ENCODE peak calls at places on chromosome 2, in seven cellular contexts. One of them, this sample, is unnamed.

GRCh38 chr2:119440873-119441272 is 9.2 kb downstream of the TMEM37 start:
- DNase-seq in HTR-8/SVneo: no peak
- DNase-seq in naive thymus-derived CD8-positive, alpha-beta T cell: no peak
- DNase-seq in AG04449: no peak
- DNase-seq in mesendoderm: no peak
- DNase-seq in kidney: no peak
- DNase-seq in WTC11: no peak
- DNase-seq in this sample: no peak

GRCh38 chr2:106885326-106885725 is 641 bp downstream of the ST6GAL2 start:
- DNase-seq in mesendoderm: peak
- DNase-seq in naive thymus-derived CD8-positive, alpha-beta T cell: no peak
- DNase-seq in AG04449: no peak
- DNase-seq in kidney: no peak
- DNase-seq in WTC11: no peak
- DNase-seq in HTR-8/SVneo: no peak
- DNase-seq in this sample: no peak

GRCh38 chr2:147525724-147526489 is 318.9 kb upstream of the ACVR2A start:
- DNase-seq in WTC11: no peak
- DNase-seq in HTR-8/SVneo: no peak
- DNase-seq in AG04449: no peak
- DNase-seq in kidney: no peak
- DNase-seq in mesendoderm: no peak
- DNase-seq in naive thymus-derived CD8-positive, alpha-beta T cell: no peak
- DNase-seq in this sample: no peak

GRCh38 chr2:9103663-9104277 is 100.3 kb upstream of the MBOAT2 start:
- DNase-seq in WTC11: no peak
- DNase-seq in mesendoderm: peak
- DNase-seq in naive thymus-derived CD8-positive, alpha-beta T cell: no peak
- DNase-seq in HTR-8/SVneo: no peak
- DNase-seq in AG04449: no peak
- DNase-seq in kidney: no peak
- DNase-seq in this sample: no peak

GRCh38 chr2:120104002-120104467 is 91.2 kb downstream of the EPB41L5 start:
- DNase-seq in kidney: no peak
- DNase-seq in AG04449: peak
- DNase-seq in HTR-8/SVneo: no peak
- DNase-seq in WTC11: no peak
- DNase-seq in mesendoderm: no peak
- DNase-seq in naive thymus-derived CD8-positive, alpha-beta T cell: no peak
- DNase-seq in this sample: no peak

GRCh38 chr2:170098626-170099312 is 79.2 kb upstream of the MYO3B start:
- DNase-seq in WTC11: no peak
- DNase-seq in naive thymus-derived CD8-positive, alpha-beta T cell: no peak
- DNase-seq in AG04449: no peak
- DNase-seq in HTR-8/SVneo: no peak
- DNase-seq in kidney: no peak
- DNase-seq in mesendoderm: no peak
- DNase-seq in this sample: no peak

GRCh38 chr2:30206461-30207430 is 24.6 kb upstream of the LBH start:
- DNase-seq in WTC11: no peak
- DNase-seq in kidney: no peak
- DNase-seq in AG04449: no peak
- DNase-seq in mesendoderm: no peak
- DNase-seq in HTR-8/SVneo: no peak
- DNase-seq in naive thymus-derived CD8-positive, alpha-beta T cell: no peak
- DNase-seq in this sample: no peak

GRCh38 chr2:174007010-174007409 is 41.8 kb upstream of the SP3 start:
- DNase-seq in AG04449: no peak
- DNase-seq in WTC11: no peak
- DNase-seq in naive thymus-derived CD8-positive, alpha-beta T cell: no peak
- DNase-seq in HTR-8/SVneo: no peak
- DNase-seq in mesendoderm: no peak
- DNase-seq in kidney: no peak
- DNase-seq in this sample: no peak

GRCh38 chr2:63654959-63655358 is 66.2 kb downstream of the MDH1 start:
- DNase-seq in naive thymus-derived CD8-positive, alpha-beta T cell: no peak
- DNase-seq in WTC11: no peak
- DNase-seq in mesendoderm: no peak
- DNase-seq in HTR-8/SVneo: no peak
- DNase-seq in kidney: no peak
- DNase-seq in AG04449: no peak
- DNase-seq in this sample: no peak

GRCh38 chr2:181779288-181779871 is 99.1 kb upstream of the NEUROD1 start:
- DNase-seq in WTC11: no peak
- DNase-seq in AG04449: no peak
- DNase-seq in HTR-8/SVneo: no peak
- DNase-seq in mesendoderm: no peak
- DNase-seq in kidney: no peak
- DNase-seq in naive thymus-derived CD8-positive, alpha-beta T cell: no peak
- DNase-seq in this sample: no peak

GRCh38 chr2:222592176-222592575 is 63.7 kb downstream of the FARSB start:
- DNase-seq in naive thymus-derived CD8-positive, alpha-beta T cell: no peak
- DNase-seq in AG04449: no peak
- DNase-seq in WTC11: no peak
- DNase-seq in HTR-8/SVneo: no peak
- DNase-seq in mesendoderm: peak
- DNase-seq in kidney: no peak
- DNase-seq in this sample: no peak

GRCh38 chr2:2935445-2936149 is 442.0 kb downstream of the EIPR1 start:
- DNase-seq in kidney: peak
- DNase-seq in naive thymus-derived CD8-positive, alpha-beta T cell: no peak
- DNase-seq in HTR-8/SVneo: no peak
- DNase-seq in mesendoderm: no peak
- DNase-seq in AG04449: no peak
- DNase-seq in WTC11: no peak
- DNase-seq in this sample: no peak

GRCh38 chr2:651961-652373 is 25.2 kb downstream of the TMEM18 start:
- DNase-seq in HTR-8/SVneo: no peak
- DNase-seq in WTC11: no peak
- DNase-seq in AG04449: no peak
- DNase-seq in naive thymus-derived CD8-positive, alpha-beta T cell: no peak
- DNase-seq in mesendoderm: no peak
- DNase-seq in kidney: no peak
- DNase-seq in this sample: no peak

GRCh38 chr2:237359894-237360780 is 53.8 kb downstream of the COL6A3 start:
- DNase-seq in mesendoderm: no peak
- DNase-seq in HTR-8/SVneo: no peak
- DNase-seq in kidney: no peak
- DNase-seq in naive thymus-derived CD8-positive, alpha-beta T cell: no peak
- DNase-seq in AG04449: no peak
- DNase-seq in WTC11: no peak
- DNase-seq in this sample: no peak

GRCh38 chr2:66805136-66805535 is 370.2 kb downstream of the MEIS1 start:
- DNase-seq in mesendoderm: peak
- DNase-seq in HTR-8/SVneo: no peak
- DNase-seq in AG04449: no peak
- DNase-seq in kidney: no peak
- DNase-seq in WTC11: no peak
- DNase-seq in naive thymus-derived CD8-positive, alpha-beta T cell: no peak
- DNase-seq in this sample: no peak

GRCh38 chr2:233049194-233049761 is 10.9 kb upstream of the INPP5D start:
- DNase-seq in AG04449: no peak
- DNase-seq in HTR-8/SVneo: no peak
- DNase-seq in kidney: no peak
- DNase-seq in WTC11: no peak
- DNase-seq in naive thymus-derived CD8-positive, alpha-beta T cell: no peak
- DNase-seq in mesendoderm: no peak
- DNase-seq in this sample: no peak

GRCh38 chr2:128366746-128367511 is 48.3 kb upstream of the HS6ST1 start:
- DNase-seq in AG04449: no peak
- DNase-seq in naive thymus-derived CD8-positive, alpha-beta T cell: no peak
- DNase-seq in kidney: peak
- DNase-seq in HTR-8/SVneo: no peak
- DNase-seq in mesendoderm: no peak
- DNase-seq in WTC11: peak
- DNase-seq in this sample: no peak

GRCh38 chr2:108409768-108410167 is 32.0 kb downstream of the SULT1C4 start:
- DNase-seq in HTR-8/SVneo: no peak
- DNase-seq in AG04449: peak
- DNase-seq in WTC11: no peak
- DNase-seq in naive thymus-derived CD8-positive, alpha-beta T cell: no peak
- DNase-seq in kidney: no peak
- DNase-seq in mesendoderm: no peak
- DNase-seq in this sample: no peak

GRCh38 chr2:176652300-176653182 is 383.3 kb downstream of the MTX2 start:
- DNase-seq in WTC11: no peak
- DNase-seq in HTR-8/SVneo: peak
- DNase-seq in kidney: no peak
- DNase-seq in mesendoderm: peak
- DNase-seq in AG04449: no peak
- DNase-seq in naive thymus-derived CD8-positive, alpha-beta T cell: no peak
- DNase-seq in this sample: peak

GRCh38 chr2:167114018-167114417 is 225.7 kb downstream of the XIRP2 start:
- DNase-seq in kidney: no peak
- DNase-seq in WTC11: no peak
- DNase-seq in HTR-8/SVneo: peak
- DNase-seq in AG04449: no peak
- DNase-seq in mesendoderm: no peak
- DNase-seq in naive thymus-derived CD8-positive, alpha-beta T cell: no peak
- DNase-seq in this sample: no peak

GRCh38 chr2:196335238-196335637 is 163.9 kb upstream of the STK17B start:
- DNase-seq in naive thymus-derived CD8-positive, alpha-beta T cell: no peak
- DNase-seq in HTR-8/SVneo: peak
- DNase-seq in mesendoderm: peak
- DNase-seq in AG04449: peak
- DNase-seq in WTC11: no peak
- DNase-seq in kidney: no peak
- DNase-seq in this sample: no peak

GRCh38 chr2:231709981-231710750 is 1.8 kb downstream of the PTMA start:
- DNase-seq in HTR-8/SVneo: peak
- DNase-seq in kidney: peak
- DNase-seq in naive thymus-derived CD8-positive, alpha-beta T cell: peak
- DNase-seq in WTC11: peak
- DNase-seq in AG04449: no peak
- DNase-seq in mesendoderm: peak
- DNase-seq in this sample: peak